ENCODE peak calls at places on chromosomes 13 and 19, in five cellular contexts. O is mesendoderm, U is neuronal stem cell, G is H9, I is mesenchymal stem cell. S is an unnamed sample.

GRCh38 chr13:39876258-39876657 is 220.8 kb downstream of the COG6 start:
- DNase-seq in O (peak; percentile 26), U (no peak), G (no peak), I (peak; percentile 89), S (peak; percentile 97)

GRCh38 chr13:94234766-94235165 is 244.7 kb downstream of the DCT start:
- DNase-seq in O (no peak), U (no peak), G (no peak), I (no peak), S (no peak)

GRCh38 chr19:3968556-3969434 is 2.1 kb downstream of the DAPK3 start:
- DNase-seq in O (peak; percentile 100), U (peak; percentile 97), G (peak; percentile 99), I (peak; percentile 100), S (peak; percentile 100)

GRCh38 chr19:8334458-8335342 is 8.4 kb downstream of the KANK3 start:
- DNase-seq in O (peak; percentile 87), U (peak; percentile 73), G (peak; percentile 85), I (peak; percentile 51), S (peak; percentile 74)

GRCh38 chr13:110520431-110521295 is 40.9 kb downstream of the RAB20 start:
- DNase-seq in O (no peak), U (no peak), G (no peak), I (peak; percentile 45), S (peak; percentile 53)

GRCh38 chr19:49929121-49929610 is at the start of the genes ATF5 and NUP62:
- DNase-seq in O (peak; percentile 92), U (peak; percentile 92), G (peak; percentile 80), I (peak; percentile 87), S (peak; percentile 75)

GRCh38 chr19:32201211-32201610 is 144.2 kb upstream of the ZNF507 start:
- DNase-seq in O (no peak), U (no peak), G (no peak), I (no peak), S (no peak)

GRCh38 chr13:82867284-82867683 is 1015.0 kb downstream of the SLITRK1 start:
- DNase-seq in O (no peak), U (no peak), G (no peak), I (no peak), S (no peak)

GRCh38 chr13:111622051-111622531 is 301.6 kb downstream of the TEX29 start:
- DNase-seq in O (no peak), U (no peak), G (peak; percentile 30), I (no peak), S (no peak)

GRCh38 chr13:30696278-30697176 is 38.8 kb upstream of the ALOX5AP start:
- DNase-seq in O (peak; percentile 44), U (no peak), G (peak; percentile 47), I (peak; percentile 56), S (peak; percentile 36)

GRCh38 chr19:57559008-57559403 is 657 bp downstream of the ZNF550 start:
- DNase-seq in O (peak; percentile 56), U (no peak), G (peak; percentile 30), I (peak; percentile 21), S (no peak)

GRCh38 chr19:8526345-8527062 is 12.5 kb upstream of the ZNF414 start:
- DNase-seq in O (peak; percentile 95), U (peak; percentile 92), G (peak; percentile 94), I (peak; percentile 95), S (peak; percentile 88)

GRCh38 chr13:51475727-51476521 is 23.1 kb upstream of the INTS6 start:
- DNase-seq in O (no peak), U (no peak), G (no peak), I (no peak), S (peak; percentile 74)

GRCh38 chr19:30357580-30357954 is 14.6 kb upstream of the ZNF536 start:
- DNase-seq in O (no peak), U (no peak), G (no peak), I (no peak), S (no peak)

GRCh38 chr19:50720921-50721291 is 1.3 kb upstream of the SHANK1 start:
- DNase-seq in O (no peak), U (no peak), G (no peak), I (peak; percentile 0), S (peak; percentile 73)

DNA sequence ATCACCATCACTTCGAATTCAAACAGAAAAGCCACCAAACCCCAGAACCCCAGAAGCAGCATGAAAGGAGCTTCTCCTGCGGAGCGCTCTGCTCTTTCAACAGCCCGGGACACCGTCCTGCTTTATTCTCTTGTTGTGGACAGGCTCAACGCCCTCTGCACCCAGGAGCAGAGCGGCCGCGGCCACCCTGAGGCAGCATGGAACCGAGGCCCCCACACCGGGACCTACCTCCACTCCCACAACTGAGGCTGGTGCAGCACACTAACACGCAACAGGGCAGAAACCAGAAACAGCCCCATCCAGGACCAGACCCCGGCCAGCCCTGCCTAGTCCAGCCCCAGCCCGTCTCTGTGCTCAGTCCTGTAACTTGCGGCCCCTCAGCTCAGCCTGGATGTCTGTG is 7.2 kb downstream of the AP3D1 start:
- DNase-seq in O (no peak), U (no peak), G (no peak), I (no peak), S (no peak)
- H3K4ac ChIP-seq in O (no peak overlapping the region), U (no peak overlapping the region), G (no peak overlapping the region), I (no peak overlapping the region), S (no peak overlapping the region)

DNA sequence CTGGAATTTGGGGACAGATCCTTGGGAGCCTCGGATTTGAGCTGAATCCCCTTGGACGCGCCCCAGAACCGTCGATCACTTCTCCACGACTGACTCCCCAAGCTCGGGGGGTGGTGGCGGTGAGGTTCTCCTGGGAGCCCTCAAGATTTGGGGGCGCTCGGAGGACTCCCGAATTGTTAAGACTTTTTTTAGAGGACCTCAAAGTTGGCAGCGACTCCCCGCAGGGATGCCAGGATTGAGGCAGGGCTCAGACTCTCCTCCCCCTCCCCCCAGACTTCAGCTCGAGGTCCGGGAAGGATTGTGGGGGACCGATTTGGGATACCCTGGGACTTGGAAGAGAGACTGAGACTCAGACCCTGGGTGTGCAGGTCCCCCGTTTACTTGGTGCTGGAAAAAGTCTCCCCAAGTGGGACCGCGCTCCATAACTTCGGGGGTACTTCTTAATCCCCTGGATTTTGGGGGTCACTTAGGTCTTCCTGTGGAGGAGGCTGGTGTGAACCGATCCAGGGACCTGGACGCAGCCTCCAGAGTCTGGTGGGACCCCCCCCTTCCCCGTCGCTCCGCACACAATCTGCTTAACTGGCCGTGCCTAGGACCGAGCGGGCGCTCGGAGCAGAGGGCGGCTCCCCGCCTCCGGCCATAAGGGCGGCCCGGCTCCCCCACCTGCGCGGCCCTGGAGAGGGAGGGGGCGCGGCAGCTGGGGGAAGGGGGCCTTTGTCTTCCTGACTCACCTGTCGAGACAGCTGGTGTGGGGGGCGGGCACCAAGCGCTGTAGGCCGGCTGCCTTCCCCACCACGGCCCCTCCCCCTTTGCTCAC is 793 bp downstream of the VASP start:
- DNase-seq in O (peak; percentile 90), U (no peak), G (peak; percentile 88), I (peak; percentile 28), S (no peak)
- H3K4ac ChIP-seq in O (peak overlapping the region; percentile 96), U (no peak overlapping the region), G (no peak overlapping the region), I (no peak overlapping the region), S (peak overlapping the region; percentile 96)

DNA sequence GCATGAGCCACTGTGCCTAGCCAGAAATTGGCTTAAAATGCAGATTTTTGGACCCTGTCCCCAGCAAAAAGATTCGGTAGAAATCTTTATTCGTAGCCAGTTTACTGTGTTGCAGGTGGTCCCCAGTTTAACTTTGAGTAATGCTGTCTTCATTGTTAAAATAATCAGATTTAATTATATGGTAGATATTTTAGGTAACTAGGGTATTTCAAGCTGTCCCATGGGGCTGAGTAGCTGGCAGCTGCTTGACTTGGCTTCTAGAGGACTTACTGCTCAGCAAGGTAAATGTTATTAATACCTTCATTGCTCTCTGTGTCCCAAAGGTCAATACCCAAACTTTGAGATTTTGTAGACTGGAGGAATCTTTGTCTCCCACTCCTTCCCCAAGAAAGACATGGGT is 21.1 kb downstream of the LSM14A start:
- DNase-seq in O (no peak), U (no peak), G (no peak), I (no peak), S (no peak)
- H3K4ac ChIP-seq in O (no peak overlapping the region), U (no peak overlapping the region), G (no peak overlapping the region), I (no peak overlapping the region), S (no peak overlapping the region)

DNA sequence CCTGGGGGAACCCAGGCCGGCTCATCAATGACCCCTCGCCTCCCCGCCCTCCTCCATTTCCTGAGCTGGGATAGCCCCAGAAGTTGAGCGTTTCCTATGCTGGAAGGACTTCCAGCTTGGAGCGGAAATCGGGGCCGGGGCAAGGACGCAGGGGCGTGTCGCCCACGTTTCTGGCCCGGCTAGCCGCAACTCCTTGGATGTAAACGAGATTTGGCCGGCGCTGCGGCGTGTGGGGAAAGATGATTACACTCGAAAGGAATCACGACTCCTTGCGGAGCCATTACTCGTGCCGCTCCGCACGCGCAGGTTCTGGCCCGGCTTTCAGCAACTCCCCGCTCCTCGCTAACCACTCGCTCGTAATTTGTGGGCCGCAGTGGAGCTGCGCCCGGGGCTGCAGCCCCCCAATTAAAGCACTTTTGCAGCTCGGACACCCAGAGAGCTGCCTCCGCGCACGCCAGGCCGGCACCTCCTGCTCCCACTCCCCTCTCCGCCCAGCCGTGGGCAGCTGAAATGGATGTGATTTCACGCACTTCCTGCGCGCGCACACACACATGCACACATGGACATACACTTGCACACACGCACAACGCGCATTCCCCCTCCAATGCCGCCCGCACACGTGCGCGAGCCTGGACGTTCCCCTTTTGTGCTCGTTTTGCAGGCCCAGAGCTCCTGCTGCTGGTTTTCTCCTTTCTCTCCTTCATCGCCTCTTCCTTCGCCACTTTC is 15.7 kb downstream of the ZIC5 start:
- DNase-seq in O (peak; percentile 54), U (no peak), G (peak; percentile 47), I (no peak), S (peak; percentile 17)
- H3K4ac ChIP-seq in O (no peak overlapping the region), U (peak overlapping the region; percentile 99), G (no peak overlapping the region), I (no peak overlapping the region), S (no peak overlapping the region)

DNA sequence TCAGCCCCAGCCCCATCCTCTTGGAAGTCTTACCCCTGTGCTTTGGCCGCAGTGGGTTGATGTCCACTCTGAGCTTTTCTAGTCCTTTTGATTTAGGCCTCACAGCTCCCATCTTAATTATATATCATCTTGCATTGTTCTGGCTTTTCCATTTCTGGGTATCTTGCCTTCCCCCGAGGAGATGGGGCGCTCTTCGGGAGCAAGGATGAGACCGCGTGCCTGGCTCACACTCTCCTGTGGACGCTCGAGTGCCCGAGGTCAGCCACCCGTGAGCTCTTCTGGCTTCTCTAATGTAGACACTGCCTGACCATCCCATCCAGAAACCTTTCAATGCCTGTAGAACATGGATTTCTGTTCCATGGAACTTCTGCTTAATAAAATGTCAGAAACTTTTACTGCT is 53.5 kb upstream of the GPR183 start:
- DNase-seq in O (no peak), U (no peak), G (no peak), I (no peak), S (no peak)
- H3K4ac ChIP-seq in O (no peak overlapping the region), U (no peak overlapping the region), G (no peak overlapping the region), I (no peak overlapping the region), S (no peak overlapping the region)

GRCh38 chr19:23118400-23118799 is 1.6 kb downstream of the ZNF730 start:
- DNase-seq in O (peak; percentile 84), U (no peak), G (peak; percentile 47), I (no peak), S (no peak)

GRCh38 chr19:23116802-23117571 is at the start of gene ZNF730:
- DNase-seq in O (peak; percentile 97), U (peak; percentile 89), G (peak; percentile 97), I (peak; percentile 85), S (peak; percentile 68)
- H3K4ac ChIP-seq in O (peak within 1 kb of the TSS; percentile 56), U (no peak within 1 kb of the TSS), G (no peak within 1 kb of the TSS), I (no peak within 1 kb of the TSS), S (no peak within 1 kb of the TSS)

GRCh38 chr13:28434934-28435333 is 60.0 kb downstream of the FLT1 start:
- DNase-seq in O (no peak), U (no peak), G (no peak), I (peak; percentile 47), S (peak; percentile 36)

GRCh38 chr13:28429096-28429495 is 65.8 kb downstream of the FLT1 start:
- DNase-seq in O (no peak), U (no peak), G (no peak), I (no peak), S (no peak)

GRCh38 chr13:28425796-28426195 is 69.1 kb downstream of the FLT1 start:
- DNase-seq in O (no peak), U (no peak), G (no peak), I (peak; percentile 83), S (peak; percentile 53)

GRCh38 chr13:28429685-28430290 is 65.1 kb downstream of the FLT1 start:
- DNase-seq in O (peak; percentile 92), U (no peak), G (peak; percentile 87), I (peak; percentile 44), S (peak; percentile 60)
- H3K4ac ChIP-seq in O (no peak overlapping the region), U (no peak overlapping the region), G (no peak overlapping the region), I (no peak overlapping the region), S (no peak overlapping the region)